ENCODE peak calls at places on chromosomes 13 and 19, in four cellular contexts. E, X, A and J are unnamed samples.

GRCh38 chr13:25330541-25330940 is 29.1 kb downstream of the NUP58 start:
- DNase-seq in A (no peak), X (no peak), E (no peak), J (no peak)

GRCh38 chr13:109971006-109971744 is 184.8 kb upstream of the IRS2 start:
- DNase-seq in A (no peak), E (no peak), X (no peak), J (no peak)

GRCh38 chr19:38281820-38282566 is 17.6 kb downstream of the SPINT2 start:
- DNase-seq in X (no peak), A (no peak), E (no peak), J (no peak)

GRCh38 chr19:13024958-13025653 is 29.8 kb downstream of the NFIX start:
- DNase-seq in X (peak), A (no peak), E (no peak), J (no peak)

GRCh38 chr19:34365463-34366401 is 736 bp downstream of the GPI start:
- DNase-seq in E (no peak), X (peak), A (peak), J (no peak)

GRCh38 chr13:27442797-27443196 is 7.6 kb downstream of the MTIF3 start:
- DNase-seq in E (no peak), X (no peak), A (no peak), J (no peak)

GRCh38 chr13:97982286-97982685 is 28.8 kb downstream of the IPO5 start:
- DNase-seq in A (no peak), E (no peak), X (no peak), J (no peak)

GRCh38 chr19:6589711-6590457 is 1.1 kb downstream of the CD70 start:
- DNase-seq in E (no peak), X (peak), A (no peak), J (no peak)

GRCh38 chr13:104625196-104625595 is 1559.0 kb upstream of the SLC10A2 start:
- DNase-seq in A (no peak), X (no peak), E (no peak), J (no peak)

GRCh38 chr13:73938375-73939070 is 195.7 kb downstream of the KLF12 start:
- DNase-seq in E (no peak), A (no peak), X (no peak), J (no peak)

GRCh38 chr19:12610540-12611360 is at the start of the genes ZNF490 and ZNF791:
- DNase-seq in E (peak), X (peak), A (peak), J (peak)

GRCh38 chr13:113426591-113426986 is 26.7 kb downstream of the ADPRHL1 start:
- DNase-seq in E (no peak), X (no peak), A (no peak), J (no peak)

GRCh38 chr19:56119585-56119978 is 1.5 kb downstream of the ZNF787 start:
- DNase-seq in A (no peak), E (peak), X (no peak), J (no peak)

GRCh38 chr13:49452725-49453457 is 8.8 kb downstream of the SETDB2 start:
- DNase-seq in A (no peak), X (no peak), E (no peak), J (no peak)

GRCh38 chr19:49491804-49492572 is 4.2 kb upstream of the RPS11 start:
- DNase-seq in E (no peak), X (no peak), A (no peak), J (no peak)

GRCh38 chr13:70171151-70171550 is 62.9 kb upstream of the KLHL1 start:
- DNase-seq in A (no peak), E (no peak), X (no peak), J (no peak)

GRCh38 chr19:2412449-2412848 is 14.9 kb downstream of the TIMM13 start:
- DNase-seq in E (no peak), A (peak), X (no peak), J (no peak)

GRCh38 chr13:49927755-49928154 is 8.4 kb downstream of the SPRYD7 start:
- DNase-seq in X (no peak), A (no peak), E (no peak), J (no peak)

GRCh38 chr13:108278466-108278865 is 8.9 kb downstream of the TNFSF13B start:
- DNase-seq in E (no peak), A (no peak), X (no peak), J (no peak)

GRCh38 chr19:52585101-52585500 is 15.0 kb downstream of the ZNF701 start:
- DNase-seq in A (no peak), E (no peak), X (no peak), J (no peak)

GRCh38 chr13:112245959-112246358 is 130.2 kb upstream of the SPACA7 start:
- DNase-seq in A (no peak), E (no peak), X (peak), J (no peak)

GRCh38 chr19:3162418-3163229 is 15.9 kb upstream of the S1PR4 start:
- DNase-seq in X (no peak), E (peak), A (peak), J (no peak)

GRCh38 chr19:29737461-29738000 is 22.5 kb upstream of the C19orf12 start:
- DNase-seq in A (no peak), E (no peak), X (no peak), J (no peak)

GRCh38 chr19:29918891-29919290 is 23.1 kb upstream of the URI1 start:
- DNase-seq in E (no peak), X (no peak), A (no peak), J (no peak)

GRCh38 chr19:54114340-54114826 is 1.1 kb downstream of the TFPT start:
- DNase-seq in A (no peak), E (no peak), X (peak), J (no peak)

GRCh38 chr13:102914629-102914935 is 68.8 kb downstream of the ERCC5 start:
- DNase-seq in A (no peak), X (no peak), E (no peak), J (no peak)

GRCh38 chr13:112376050-112376681 is at the start of gene SPACA7:
- DNase-seq in X (no peak), E (no peak), A (no peak), J (no peak)

GRCh38 chr13:29901714-29902631 is 51.6 kb upstream of the UBL3 start:
- DNase-seq in E (no peak), A (no peak), X (no peak), J (no peak)

GRCh38 chr13:45166858-45167257 is 34.0 kb downstream of the KCTD4 start:
- DNase-seq in A (no peak), E (no peak), X (no peak), J (no peak)

GRCh38 chr19:13260883-13261653 is 110.9 kb downstream of the IER2 start:
- DNase-seq in X (no peak), E (no peak), A (peak), J (peak)

GRCh38 chr13:29474991-29475390 is 120.5 kb downstream of the SLC7A1 start:
- DNase-seq in X (no peak), A (no peak), E (no peak), J (no peak)

GRCh38 chr19:55676384-55676783 is 1.4 kb downstream of the EPN1 start:
- DNase-seq in X (no peak), E (no peak), A (no peak), J (no peak)

GRCh38 chr13:34758628-34759027 is 183.4 kb upstream of the NBEA start:
- DNase-seq in X (no peak), A (no peak), E (no peak), J (no peak)

GRCh38 chr19:18002347-18002850 is 5.6 kb upstream of the ARRDC2 start:
- DNase-seq in A (no peak), E (no peak), X (no peak), J (no peak)

GRCh38 chr19:20999731-21000352 is 20.6 kb upstream of the ZNF430 start:
- DNase-seq in X (peak), A (peak), E (no peak), J (peak)

GRCh38 chr19:18932216-18932841 is 8.7 kb downstream of the HOMER3 start:
- DNase-seq in X (peak), E (no peak), A (peak), J (no peak)

GRCh38 chr13:27383104-27383921 is 41.1 kb upstream of the GTF3A start:
- DNase-seq in X (no peak), E (peak), A (peak), J (no peak)

GRCh38 chr19:13132471-13133166 is 14.6 kb downstream of the NACC1 start:
- DNase-seq in X (no peak), A (no peak), E (no peak), J (no peak)

DNA sequence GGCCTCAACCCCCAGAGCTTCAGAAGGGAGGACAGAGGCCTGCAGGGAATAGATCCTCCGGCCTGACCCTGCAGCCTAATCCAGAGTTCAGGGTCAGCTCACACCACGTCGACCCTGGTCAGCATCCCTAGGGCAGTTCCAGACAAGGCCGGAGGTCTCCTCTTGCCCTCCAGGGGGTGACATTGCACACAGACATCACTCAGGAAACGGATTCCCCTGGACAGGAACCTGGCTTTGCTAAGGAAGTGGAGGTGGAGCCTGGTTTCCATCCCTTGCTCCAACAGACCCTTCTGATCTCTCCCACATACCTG is 969 bp upstream of the CEACAM5 start:
- DNase-seq in X (no peak), E (no peak), A (no peak), J (no peak)
- TF ChIP-seq CEBPB in X (no peak), E (no peak), A (no peak), J (no peak)

GRCh38 chr19:37172368-37173366 is at the start of gene ZNF585A:
- DNase-seq in A (peak), E (peak), X (peak), J (peak)
- TF ChIP-seq BRCA1 in A (no peak), E (no peak), X (no peak), J (no peak)

DNA sequence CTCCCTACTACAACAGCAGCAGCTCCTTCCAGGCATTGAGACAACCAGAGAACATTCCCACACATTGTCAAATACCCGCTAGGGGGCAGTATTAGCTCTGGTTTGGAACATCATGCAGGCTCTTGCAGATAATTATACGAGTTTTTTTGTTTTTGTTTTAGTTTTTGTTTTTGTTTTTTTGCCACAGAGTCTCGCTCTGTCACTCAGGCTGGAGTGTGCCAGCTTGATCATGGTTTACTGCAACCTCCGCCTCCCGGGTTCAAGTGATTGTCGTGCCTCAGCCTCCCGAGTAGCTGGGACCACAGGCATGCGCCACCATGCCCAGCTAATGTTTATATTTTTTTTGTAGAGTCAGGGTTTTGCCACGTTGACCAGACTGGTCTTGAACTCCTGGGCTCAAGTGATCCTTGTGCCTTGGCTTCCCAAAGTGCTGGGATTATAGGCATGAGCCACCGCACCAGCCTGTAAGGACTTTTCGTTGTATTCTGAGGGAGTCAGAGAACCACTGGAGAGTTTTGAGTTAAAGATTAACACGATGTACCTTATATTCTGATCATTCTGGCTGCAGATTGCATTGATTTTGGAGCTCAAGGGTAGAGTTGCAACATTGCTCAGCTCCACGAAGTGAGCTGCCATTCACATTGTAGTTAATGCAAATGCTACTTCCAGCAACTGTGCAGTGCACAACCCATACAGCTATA is 41.7 kb upstream of the CEACAM20 start:
- DNase-seq in X (peak), A (peak), E (peak), J (no peak)
- TF ChIP-seq JUND in X (no peak), A (no peak), E (no peak), J (no peak)

GRCh38 chr13:40438022-40438692 is 228.3 kb downstream of the FOXO1 start:
- DNase-seq in X (no peak), A (no peak), E (no peak), J (no peak)

GRCh38 chr13:40434516-40435397 is 231.7 kb downstream of the FOXO1 start:
- DNase-seq in X (no peak), E (no peak), A (no peak), J (no peak)

GRCh38 chr13:40430234-40430633 is 236.2 kb downstream of the FOXO1 start:
- DNase-seq in A (no peak), E (no peak), X (no peak), J (no peak)

GRCh38 chr13:40432018-40432978 is 234.1 kb downstream of the FOXO1 start:
- DNase-seq in A (no peak), E (no peak), X (no peak), J (peak)

DNA sequence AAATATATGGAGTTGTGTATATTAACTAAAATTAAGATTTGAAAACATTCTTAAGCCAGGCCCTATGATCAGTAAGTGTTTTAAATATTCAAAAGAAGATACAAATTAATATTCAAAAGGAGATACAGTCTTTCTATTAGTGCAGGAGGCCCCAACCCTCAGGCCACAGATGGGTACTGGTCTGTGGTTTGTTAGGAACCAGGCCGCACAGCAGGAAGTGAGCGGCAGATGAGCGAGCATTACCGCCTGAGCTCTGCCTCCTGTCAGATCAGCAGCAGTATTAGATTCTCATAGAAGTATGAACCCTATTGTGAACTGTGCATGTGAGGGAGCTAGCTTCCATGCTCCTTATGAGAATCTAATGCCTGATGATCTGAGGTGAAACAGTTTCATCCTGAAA is 232.9 kb downstream of the FOXO1 start:
- DNase-seq in A (no peak), E (no peak), X (no peak), J (no peak)
- TF ChIP-seq CEBPB in A (no peak), E (no peak), X (no peak), J (no peak)

DNA sequence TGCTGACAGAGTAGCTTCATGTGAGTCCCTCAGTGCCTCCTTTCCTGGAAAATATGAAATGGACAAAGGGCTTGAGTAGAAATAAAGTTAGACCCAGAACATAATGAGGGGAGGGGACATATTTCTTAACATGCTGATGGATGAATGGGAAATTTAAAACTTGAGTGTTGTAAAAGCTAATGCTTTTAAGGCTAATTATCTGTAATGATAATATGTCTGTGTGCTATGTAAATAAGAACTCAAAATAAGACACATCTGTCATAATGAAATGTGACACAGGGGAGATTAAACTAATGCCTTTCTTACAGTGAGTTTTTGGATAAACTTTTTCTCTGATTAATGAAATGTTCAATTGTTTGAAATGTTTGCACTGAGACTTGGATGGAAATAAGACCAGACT is 65.8 kb upstream of the RFXAP start:
- DNase-seq in X (no peak), E (no peak), A (no peak), J (no peak)
- TF ChIP-seq BRCA1 in X (no peak), E (no peak), A (no peak), J (no peak)

DNA sequence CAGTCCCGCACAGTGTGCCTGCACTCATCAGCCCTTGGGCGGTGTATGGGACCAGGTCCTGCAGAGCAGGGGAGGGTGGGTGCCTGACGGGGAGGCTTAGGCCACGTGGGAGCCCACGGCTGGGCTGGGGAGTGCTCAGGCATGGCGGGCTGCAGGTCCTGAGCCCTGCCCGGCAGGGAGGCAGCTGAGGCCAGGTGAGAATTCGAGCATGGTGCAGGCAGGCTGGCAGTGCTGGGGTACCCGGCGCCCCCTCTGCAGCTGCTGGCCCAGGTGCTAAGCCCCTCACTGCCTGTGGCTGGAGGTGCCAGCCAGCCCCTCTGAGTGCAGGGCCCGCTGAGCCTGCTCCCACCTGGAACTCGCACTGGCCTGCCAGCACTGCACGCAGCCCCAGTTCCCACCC is 630.9 kb upstream of the PCDH20 start:
- DNase-seq in E (no peak), X (no peak), A (no peak), J (no peak)
- TF ChIP-seq JUND in E (no peak), X (no peak), A (no peak), J (no peak)

GRCh38 chr13:33017410-33017929 is 1.2 kb downstream of the KL start:
- DNase-seq in E (peak), A (peak), X (no peak), J (peak)

GRCh38 chr13:33015791-33016323 is 366 bp upstream of the KL start:
- DNase-seq in A (no peak), E (no peak), X (peak), J (no peak)

GRCh38 chr13:33016414-33017409 is at the start of gene KL:
- DNase-seq in E (no peak), X (peak), A (no peak), J (no peak)

GRCh38 chr13:33014291-33014690 is 1.9 kb upstream of the KL start:
- DNase-seq in A (no peak), E (no peak), X (no peak), J (no peak)

DNA sequence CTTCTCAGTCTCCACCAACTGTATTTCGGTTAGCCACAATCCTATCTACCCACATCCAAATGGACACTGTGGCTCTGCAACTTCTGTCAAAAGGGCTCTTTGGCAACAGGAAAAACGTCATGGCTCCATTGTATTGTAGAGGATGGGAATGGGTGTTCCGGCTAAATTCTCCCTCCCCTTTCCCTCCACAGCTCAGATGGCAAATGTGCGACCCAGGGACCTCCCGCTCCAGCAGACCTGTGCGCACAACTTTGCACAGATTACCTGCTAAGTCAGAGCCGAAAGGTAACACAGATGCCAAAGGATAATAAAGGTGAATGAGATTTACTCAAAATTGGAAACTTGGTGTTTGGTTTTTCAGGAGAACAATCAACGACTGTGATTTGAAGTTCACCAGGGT is 948 bp upstream of the KL start:
- DNase-seq in X (no peak), E (no peak), A (no peak), J (no peak)
- TF ChIP-seq CEBPB in X (no peak), E (no peak), A (no peak), J (no peak)

GRCh38 chr13:99226493-99226892 is 25.8 kb downstream of the UBAC2 start:
- DNase-seq in E (no peak), X (no peak), A (no peak), J (no peak)
- TF ChIP-seq BRCA1 in E (no peak), X (no peak), A (no peak), J (no peak)

GRCh38 chr19:33248954-33249613 is 23.4 kb upstream of the SLC7A10 start:
- DNase-seq in A (no peak), E (peak), X (no peak), J (no peak)
- TF ChIP-seq JUND in A (no peak), E (no peak), X (no peak), J (no peak)

DNA sequence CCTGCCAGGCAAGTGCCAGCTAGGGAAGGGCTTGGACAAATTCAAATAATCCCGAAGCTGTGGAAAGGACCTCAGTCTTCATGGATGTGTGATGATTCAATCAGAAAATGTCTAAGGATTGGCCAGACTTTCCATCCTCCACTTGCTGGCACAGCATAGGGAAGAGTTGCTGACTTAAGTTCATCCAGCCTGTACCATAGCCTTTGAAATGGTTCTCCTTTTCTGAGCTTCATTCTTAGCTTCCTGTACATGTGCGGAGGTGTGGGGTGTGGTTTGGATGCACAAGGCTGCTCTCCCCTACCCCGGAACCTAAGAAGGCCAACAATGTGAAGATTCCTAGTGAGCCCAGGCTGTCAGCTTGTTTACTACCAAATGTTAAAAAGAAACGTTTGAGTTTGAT is 959 bp upstream of the IGFL3 start:
- DNase-seq in E (no peak), X (no peak), A (no peak), J (no peak)
- TF ChIP-seq CEBPB in E (no peak), X (no peak), A (no peak), J (no peak)